ENCODE peak calls at places on chromosomes 1 and 21, in four cellular contexts. One of them, this sample, is unnamed. For H3K36me3, the result is how much of the 10 kb centered on the place peaks cover.

GRCh38 chr1:180563013-180563827 is 4.5 kb downstream of the OVAAL start:
- DNase-seq in IMR-90: peak
- DNase-seq in uterus: no peak
- DNase-seq in prostate gland: no peak
- DNase-seq in this sample: peak

GRCh38 chr1:51948491-51948915 is 42.0 kb downstream of the RAB3B start:
- DNase-seq in prostate gland: peak
- DNase-seq in IMR-90: no peak
- DNase-seq in uterus: no peak
- DNase-seq in this sample: no peak

GRCh38 chr1:189175889-189176288 is 1301.8 kb downstream of the BRINP3 start:
- DNase-seq in prostate gland: no peak
- DNase-seq in IMR-90: no peak
- DNase-seq in uterus: no peak
- DNase-seq in this sample: no peak

GRCh38 chr1:192147221-192147620 is 11.0 kb upstream of the RGS18 start:
- DNase-seq in IMR-90: peak
- DNase-seq in uterus: no peak
- DNase-seq in prostate gland: no peak
- DNase-seq in this sample: no peak

GRCh38 chr1:8263806-8264205 is 54.1 kb upstream of the SLC45A1 start:
- DNase-seq in prostate gland: no peak
- DNase-seq in IMR-90: no peak
- DNase-seq in uterus: no peak
- DNase-seq in this sample: no peak

GRCh38 chr1:174051956-174052355 is 29.8 kb upstream of the RC3H1 start:
- DNase-seq in uterus: no peak
- DNase-seq in prostate gland: no peak
- DNase-seq in IMR-90: no peak
- DNase-seq in this sample: peak

GRCh38 chr1:227942021-227942715 is 5.6 kb downstream of the WNT9A start:
- DNase-seq in uterus: no peak
- DNase-seq in IMR-90: no peak
- DNase-seq in prostate gland: no peak
- DNase-seq in this sample: peak

GRCh38 chr1:18962121-18962721 is 5.7 kb upstream of the IFFO2 start:
- DNase-seq in uterus: peak
- DNase-seq in IMR-90: no peak
- DNase-seq in prostate gland: peak
- DNase-seq in this sample: no peak

GRCh38 chr1:236107121-236107907 is 35.0 kb upstream of the GPR137B start:
- DNase-seq in IMR-90: no peak
- DNase-seq in uterus: no peak
- DNase-seq in prostate gland: no peak
- DNase-seq in this sample: no peak

GRCh38 chr1:178688244-178688643 is 36.8 kb upstream of the RALGPS2 start:
- DNase-seq in IMR-90: peak
- DNase-seq in uterus: peak
- DNase-seq in prostate gland: no peak
- DNase-seq in this sample: peak

GRCh38 chr1:212162635-212163034 is 122.6 kb upstream of the PPP2R5A start:
- DNase-seq in prostate gland: peak
- DNase-seq in IMR-90: peak
- DNase-seq in uterus: peak
- DNase-seq in this sample: peak

GRCh38 chr1:169106095-169106920 is at the start of gene ATP1B1:
- DNase-seq in IMR-90: peak
- DNase-seq in uterus: peak
- DNase-seq in prostate gland: peak
- DNase-seq in this sample: peak

GRCh38 chr1:107877092-107877491 is 87.9 kb downstream of the VAV3 start:
- DNase-seq in uterus: no peak
- DNase-seq in prostate gland: no peak
- DNase-seq in IMR-90: peak
- DNase-seq in this sample: no peak

GRCh38 chr1:97093742-97094141 is 372.2 kb downstream of the PTBP2 start:
- DNase-seq in IMR-90: peak
- DNase-seq in prostate gland: no peak
- DNase-seq in uterus: no peak
- DNase-seq in this sample: no peak

GRCh38 chr1:93960641-93961147 is 51.5 kb upstream of the GCLM start:
- DNase-seq in IMR-90: peak
- DNase-seq in uterus: no peak
- DNase-seq in prostate gland: peak
- DNase-seq in this sample: no peak

GRCh38 chr1:150268342-150268705 is 492 bp downstream of the APH1A start:
- DNase-seq in prostate gland: peak
- DNase-seq in uterus: no peak
- DNase-seq in IMR-90: no peak
- DNase-seq in this sample: no peak

GRCh38 chr1:110309768-110310167 is 29.4 kb upstream of the RBM15 start:
- DNase-seq in prostate gland: no peak
- DNase-seq in IMR-90: peak
- DNase-seq in uterus: no peak
- DNase-seq in this sample: no peak

GRCh38 chr1:227939791-227940771 is 7.7 kb downstream of the WNT9A start:
- DNase-seq in uterus: no peak
- DNase-seq in IMR-90: no peak
- DNase-seq in prostate gland: no peak
- DNase-seq in this sample: no peak

GRCh38 chr1:47388548-47389238 is 27.4 kb upstream of the FOXE3 start:
- DNase-seq in IMR-90: peak
- DNase-seq in uterus: peak
- DNase-seq in prostate gland: peak
- DNase-seq in this sample: peak

GRCh38 chr1:119115301-119115700 is 25.2 kb downstream of the WARS2 start:
- DNase-seq in prostate gland: no peak
- DNase-seq in IMR-90: no peak
- DNase-seq in uterus: no peak
- DNase-seq in this sample: no peak

GRCh38 chr1:200290010-200290685 is 119.7 kb downstream of the ZNF281 start:
- DNase-seq in prostate gland: no peak
- DNase-seq in uterus: no peak
- DNase-seq in IMR-90: no peak
- DNase-seq in this sample: no peak

GRCh38 chr1:41504126-41505035 is 19.9 kb upstream of the EDN2 start:
- DNase-seq in uterus: no peak
- DNase-seq in prostate gland: no peak
- DNase-seq in IMR-90: peak
- DNase-seq in this sample: no peak

GRCh38 chr1:232899278-232899677 is 51.1 kb upstream of the NTPCR start:
- DNase-seq in uterus: no peak
- DNase-seq in IMR-90: no peak
- DNase-seq in prostate gland: no peak
- DNase-seq in this sample: no peak

GRCh38 chr1:176694713-176695112 is 231.7 kb downstream of the PAPPA2 start:
- DNase-seq in IMR-90: no peak
- DNase-seq in prostate gland: no peak
- DNase-seq in uterus: no peak
- DNase-seq in this sample: no peak

GRCh38 chr21:29641635-29642550 is 297.9 kb downstream of the GRIK1 start:
- DNase-seq in prostate gland: no peak
- DNase-seq in uterus: no peak
- DNase-seq in IMR-90: no peak
- DNase-seq in this sample: no peak
- TF ChIP-seq POLR2A in prostate gland: no peak
- TF ChIP-seq POLR2A in uterus: no peak
- TF ChIP-seq POLR2A in IMR-90: no peak
- TF ChIP-seq POLR2A in this sample: no peak

GRCh38 chr1:207067695-207068094 is 14.6 kb downstream of the PFKFB2 start:
- DNase-seq in prostate gland: no peak
- DNase-seq in IMR-90: no peak
- DNase-seq in uterus: no peak
- DNase-seq in this sample: no peak
- H3K36me3 ChIP-seq in prostate gland: under half
- H3K36me3 ChIP-seq in IMR-90: under half
- H3K36me3 ChIP-seq in uterus: under half
- H3K36me3 ChIP-seq in this sample: half or more

GRCh38 chr1:66266756-66267155 is 267.2 kb upstream of the SGIP1 start:
- DNase-seq in IMR-90: no peak
- DNase-seq in uterus: no peak
- DNase-seq in prostate gland: no peak
- DNase-seq in this sample: no peak

GRCh38 chr1:66265796-66266195 is 268.2 kb upstream of the SGIP1 start:
- DNase-seq in prostate gland: no peak
- DNase-seq in uterus: no peak
- DNase-seq in IMR-90: no peak
- DNase-seq in this sample: peak

GRCh38 chr1:66266350-66266749 is 267.6 kb upstream of the SGIP1 start:
- DNase-seq in IMR-90: no peak
- DNase-seq in prostate gland: no peak
- DNase-seq in uterus: no peak
- DNase-seq in this sample: no peak

GRCh38 chr1:66267211-66267940 is 266.6 kb upstream of the SGIP1 start:
- DNase-seq in prostate gland: no peak
- DNase-seq in uterus: no peak
- DNase-seq in IMR-90: no peak
- DNase-seq in this sample: no peak

GRCh38 chr1:66265268-66265667 is 268.7 kb upstream of the SGIP1 start:
- DNase-seq in uterus: no peak
- DNase-seq in IMR-90: no peak
- DNase-seq in prostate gland: no peak
- DNase-seq in this sample: no peak
- H3K27ac ChIP-seq in uterus: no peak
- H3K27ac ChIP-seq in IMR-90: no peak
- H3K27ac ChIP-seq in prostate gland: no peak
- H3K27ac ChIP-seq in this sample: peak

GRCh38 chr1:244850099-244850852 is 14.1 kb downstream of the HNRNPU start:
- DNase-seq in uterus: no peak
- DNase-seq in IMR-90: no peak
- DNase-seq in prostate gland: no peak
- DNase-seq in this sample: no peak

GRCh38 chr1:244846653-244847052 is 11.2 kb downstream of the COX20 start:
- DNase-seq in prostate gland: no peak
- DNase-seq in IMR-90: no peak
- DNase-seq in uterus: no peak
- DNase-seq in this sample: no peak

GRCh38 chr1:244850896-244851295 is 13.4 kb downstream of the HNRNPU start:
- DNase-seq in uterus: no peak
- DNase-seq in prostate gland: no peak
- DNase-seq in IMR-90: no peak
- DNase-seq in this sample: no peak

GRCh38 chr1:244851546-244852231 is 12.7 kb downstream of the HNRNPU start:
- DNase-seq in uterus: no peak
- DNase-seq in prostate gland: no peak
- DNase-seq in IMR-90: no peak
- DNase-seq in this sample: no peak

DNA sequence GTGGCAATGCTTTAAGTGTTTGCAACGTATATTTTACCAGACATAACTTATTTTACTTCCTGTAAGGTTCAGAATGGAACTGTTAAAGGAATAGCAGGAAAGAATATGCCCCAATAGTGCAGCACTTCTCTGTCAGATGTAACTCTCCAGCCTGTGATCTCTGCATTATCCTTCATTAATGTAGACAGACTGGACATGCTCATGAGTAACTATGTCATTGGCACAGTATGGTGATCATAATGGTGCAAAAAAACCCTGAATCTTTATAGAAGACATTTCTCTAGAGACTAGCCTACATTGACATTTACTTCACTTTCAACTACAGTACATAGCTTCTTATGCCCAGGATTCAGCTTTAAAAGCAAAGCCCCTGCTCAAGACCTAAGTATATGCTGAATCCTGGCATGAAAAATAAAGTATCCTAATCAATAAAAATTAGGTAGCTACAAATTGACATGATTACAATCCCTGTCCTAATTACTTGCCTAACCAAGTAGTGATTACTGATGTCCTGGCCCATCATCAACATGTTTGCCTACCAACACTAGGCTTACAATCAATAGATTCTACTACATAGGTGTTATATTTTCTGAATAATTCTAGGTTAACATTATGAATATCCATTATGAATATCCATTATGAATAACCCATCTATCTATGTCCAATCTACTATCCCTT is 13.9 kb downstream of the COX20 start:
- DNase-seq in IMR-90: no peak
- DNase-seq in prostate gland: no peak
- DNase-seq in uterus: no peak
- DNase-seq in this sample: no peak
- TF ChIP-seq POLR2A in IMR-90: peak
- TF ChIP-seq POLR2A in prostate gland: no peak
- TF ChIP-seq POLR2A in uterus: no peak
- TF ChIP-seq POLR2A in this sample: no peak

GRCh38 chr1:17027900-17028299 is 16.2 kb upstream of the ATP13A2 start:
- DNase-seq in prostate gland: peak
- DNase-seq in IMR-90: no peak
- DNase-seq in uterus: no peak
- DNase-seq in this sample: no peak
- H3K36me3 ChIP-seq in prostate gland: under half
- H3K36me3 ChIP-seq in IMR-90: half or more
- H3K36me3 ChIP-seq in uterus: under half
- H3K36me3 ChIP-seq in this sample: half or more

DNA sequence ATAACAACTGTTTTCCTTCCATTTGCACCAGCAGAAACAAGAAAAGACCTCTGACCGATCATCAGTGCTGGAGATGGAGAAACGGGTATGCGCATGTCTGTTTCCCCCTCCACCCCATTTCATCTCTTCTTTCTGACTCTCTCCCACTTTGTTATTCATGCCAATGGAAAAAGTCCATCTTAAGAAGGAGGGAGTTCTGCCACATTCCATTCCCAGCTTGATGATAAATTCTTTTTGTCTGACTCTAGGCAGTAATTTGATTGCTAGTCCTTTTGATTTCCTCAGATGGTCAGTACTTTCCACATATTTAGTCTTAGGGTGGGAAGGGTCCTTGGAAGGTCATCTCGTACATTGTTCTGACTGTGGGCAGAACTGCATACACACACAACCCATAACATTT is 142.5 kb downstream of the SYT2 start:
- DNase-seq in prostate gland: no peak
- DNase-seq in uterus: no peak
- DNase-seq in IMR-90: no peak
- DNase-seq in this sample: no peak
- H3K27ac ChIP-seq in prostate gland: peak
- H3K27ac ChIP-seq in uterus: peak
- H3K27ac ChIP-seq in IMR-90: no peak
- H3K27ac ChIP-seq in this sample: peak

GRCh38 chr1:64969305-64970066 is 3.1 kb upstream of the JAK1 start:
- DNase-seq in IMR-90: peak
- DNase-seq in prostate gland: no peak
- DNase-seq in uterus: no peak
- DNase-seq in this sample: no peak

GRCh38 chr1:64963466-64963865 is 2.9 kb downstream of the JAK1 start:
- DNase-seq in prostate gland: no peak
- DNase-seq in IMR-90: no peak
- DNase-seq in uterus: no peak
- DNase-seq in this sample: no peak

GRCh38 chr1:64965239-64966157 is 851 bp downstream of the JAK1 start:
- DNase-seq in IMR-90: peak
- DNase-seq in prostate gland: peak
- DNase-seq in uterus: peak
- DNase-seq in this sample: peak

GRCh38 chr1:64967381-64967780 is 1.0 kb upstream of the JAK1 start:
- DNase-seq in uterus: no peak
- DNase-seq in prostate gland: no peak
- DNase-seq in IMR-90: no peak
- DNase-seq in this sample: no peak

GRCh38 chr1:64966158-64966963 is at the start of gene JAK1:
- DNase-seq in IMR-90: peak
- DNase-seq in uterus: peak
- DNase-seq in prostate gland: peak
- DNase-seq in this sample: peak
- TF ChIP-seq POLR2A in IMR-90: peak
- TF ChIP-seq POLR2A in uterus: peak
- TF ChIP-seq POLR2A in prostate gland: peak
- TF ChIP-seq POLR2A in this sample: peak

This sample was measured in heart left ventricle.